ENCODE peak calls at places on chromosomes 7 and 10, in five cellular contexts. F, R, Z, I and Q are unnamed samples.

GRCh38 chr7:42745357-42746022 is 166.4 kb downstream of the C7orf25 start:
- DNase-seq in F (peak), R (peak), Z (peak), I (peak), Q (no peak)

GRCh38 chr10:77580500-77580899 is 57.1 kb downstream of the KCNMA1 start:
- DNase-seq in F (no peak), R (no peak), Z (no peak), I (no peak), Q (no peak)

GRCh38 chr7:2114052-2114451 is 118.7 kb downstream of the MAD1L1 start:
- DNase-seq in F (no peak), R (no peak), Z (no peak), I (no peak), Q (no peak)

GRCh38 chr10:61594430-61594829 is 68.3 kb upstream of the CABCOCO1 start:
- DNase-seq in F (no peak), R (no peak), Z (no peak), I (no peak), Q (no peak)

GRCh38 chr10:75853085-75853484 is 421.7 kb downstream of the LRMDA start:
- DNase-seq in F (no peak), R (no peak), Z (no peak), I (no peak), Q (no peak)

GRCh38 chr10:109892885-109893284 is 30.4 kb downstream of the XPNPEP1 start:
- DNase-seq in F (no peak), R (no peak), Z (peak), I (no peak), Q (no peak)

GRCh38 chr10:72242675-72243074 is 26.6 kb upstream of the ASCC1 start:
- DNase-seq in F (peak), R (peak), Z (peak), I (peak), Q (no peak)

GRCh38 chr10:68562666-68563522 is 2.8 kb downstream of the TET1 start:
- DNase-seq in F (no peak), R (no peak), Z (no peak), I (no peak), Q (no peak)

GRCh38 chr7:50142421-50143113 is 49.5 kb upstream of the ZPBP start:
- DNase-seq in F (no peak), R (no peak), Z (no peak), I (no peak), Q (no peak)